ENCODE peak calls at places on chromosomes 16 and 17, in nine cellular contexts. P is heart right ventricle; X is HT-29; L is heart left ventricle; C is stimulated activated CD8-positive, alpha-beta memory T cell treated with anti-CD3 and anti-CD28 coated beads, Interleukin-4, amount 100 ng/mL, for 24 hours; S is HuH-7.5; I is tibial nerve; Q is AG09319; O is left ventricle myocardium inferior. K is an unnamed sample.

GRCh38 chr16:1481906-1482835 is 6.6 kb downstream of the PTX4 start:
- DNase-seq in P (no peak), X (no peak), L (no peak), C (no peak), S (no peak), I (no peak), Q (no peak), O (no peak), K (no peak)

GRCh38 chr17:81329927-81330883 is 35.1 kb upstream of the SLC38A10 start:
- DNase-seq in P (no peak), X (peak; percentile 86), L (no peak), C (no peak), S (peak; percentile 66), I (no peak), Q (no peak), O (no peak), K (no peak)

GRCh38 chr17:60439501-60439900 is 17.2 kb downstream of the CHCT1 start:
- DNase-seq in P (no peak), X (no peak), L (no peak), C (no peak), S (no peak), I (no peak), Q (no peak), O (no peak), K (no peak)

GRCh38 chr17:9185142-9185541 is 163.8 kb downstream of the NTN1 start:
- DNase-seq in P (no peak), X (no peak), L (no peak), C (no peak), S (no peak), I (no peak), Q (no peak), O (no peak), K (no peak)

GRCh38 chr17:27543464-27543856 is 87.2 kb downstream of the KSR1 start:
- DNase-seq in P (no peak), X (no peak), L (no peak), C (no peak), S (no peak), I (no peak), Q (no peak), O (no peak), K (no peak)

GRCh38 chr17:46191332-46192210 is 1.7 kb downstream of the KANSL1 start:
- DNase-seq in P (no peak), X (peak; percentile 63), L (peak; percentile 30), C (no peak), S (peak; percentile 60), I (peak; percentile 48), Q (no peak), O (no peak), K (no peak)

GRCh38 chr16:67284699-67285646 is 5.6 kb downstream of the PLEKHG4 start:
- DNase-seq in P (peak; percentile 23), X (peak; percentile 89), L (peak; percentile 53), C (no peak), S (peak; percentile 80), I (no peak), Q (no peak), O (no peak), K (no peak)

GRCh38 chr16:31456988-31457360 is 2.3 kb upstream of the ARMC5 start:
- DNase-seq in P (no peak), X (no peak), L (no peak), C (no peak), S (no peak), I (no peak), Q (no peak), O (no peak), K (no peak)

GRCh38 chr17:63223212-63223911 is 222.7 kb downstream of the CYB561 start:
- DNase-seq in P (no peak), X (no peak), L (no peak), C (no peak), S (no peak), I (no peak), Q (no peak), O (no peak), K (no peak)

GRCh38 chr16:1981972-1982574 is 804 bp upstream of the NOXO1 start:
- DNase-seq in P (no peak), X (peak; percentile 94), L (no peak), C (no peak), S (no peak), I (no peak), Q (no peak), O (no peak), K (no peak)

GRCh38 chr17:36094746-36095145 is 4.8 kb upstream of the CCL3 start:
- DNase-seq in P (no peak), X (no peak), L (no peak), C (no peak), S (no peak), I (no peak), Q (no peak), O (no peak), K (no peak)

GRCh38 chr17:82138511-82138992 is 40.5 kb upstream of the FASN start:
- DNase-seq in P (no peak), X (no peak), L (no peak), C (no peak), S (no peak), I (no peak), Q (no peak), O (no peak), K (no peak)

GRCh38 chr16:4640572-4641305 is 16.1 kb downstream of the MGRN1 start:
- DNase-seq in P (no peak), X (no peak), L (no peak), C (no peak), S (no peak), I (no peak), Q (no peak), O (no peak), K (no peak)

GRCh38 chr16:29825145-29826044 is 5.1 kb downstream of the MVP start:
- DNase-seq in P (peak; percentile 52), X (peak; percentile 75), L (peak; percentile 84), C (no peak), S (no peak), I (no peak), Q (no peak), O (peak; percentile 67), K (peak; percentile 78)

GRCh38 chr16:22674832-22675191 is 139.2 kb upstream of the HS3ST2 start:
- DNase-seq in P (no peak), X (no peak), L (no peak), C (no peak), S (no peak), I (no peak), Q (no peak), O (no peak), K (peak; percentile 60)

GRCh38 chr16:89633064-89633631 is 19.7 kb downstream of the DPEP1 start:
- DNase-seq in P (no peak), X (peak; percentile 49), L (no peak), C (no peak), S (no peak), I (no peak), Q (peak; percentile 51), O (no peak), K (no peak)

GRCh38 chr17:51120357-51120738 is 320 bp downstream of the SPAG9 start:
- DNase-seq in P (no peak), X (peak; percentile 40), L (no peak), C (no peak), S (peak; percentile 58), I (peak; percentile 25), Q (no peak), O (no peak), K (no peak)

K was measured in coronary artery.